ENCODE peak calls at places on chromosome 5, in four cellular contexts. I is NCI-H2029 treated with DMSO at 0.1 percent for 48 hours; C is SW 1271; Z is stimulated activated CD4-positive, alpha-beta T cell treated with anti-CD3 and anti-CD28 coated beads, Interleukin-2, amount 100 ng/mL, for 48 hours. D is an unnamed sample.

GRCh38 chr5:157842787-157843186 is 16.2 kb downstream of the CLINT1 start:
- DNase-seq in I (peak), C (no peak), Z (no peak), D (peak)

GRCh38 chr5:17302590-17302989 is 85.2 kb downstream of the BASP1 start:
- DNase-seq in I (no peak), C (no peak), Z (no peak), D (no peak)

GRCh38 chr5:83548556-83548955 is 77.0 kb downstream of the VCAN start:
- DNase-seq in I (no peak), C (no peak), Z (no peak), D (no peak)

GRCh38 chr5:54719384-54720306 is 202.1 kb downstream of the SNX18 start:
- DNase-seq in I (no peak), C (no peak), Z (no peak), D (no peak)

GRCh38 chr5:125798311-125798710 is 624.9 kb upstream of the GRAMD2B start:
- DNase-seq in I (no peak), C (no peak), Z (no peak), D (peak)

GRCh38 chr5:139765409-139766217 is 30.0 kb upstream of the PSD2 start:
- DNase-seq in I (peak), C (no peak), Z (peak), D (peak)

GRCh38 chr5:129400395-129400983 is 59.6 kb upstream of the ADAMTS19 start:
- DNase-seq in I (no peak), C (no peak), Z (no peak), D (peak)

GRCh38 chr5:149130932-149131273 is 10.4 kb upstream of the ABLIM3 start:
- DNase-seq in I (no peak), C (no peak), Z (no peak), D (peak)

GRCh38 chr5:32233696-32234447 is 59.8 kb upstream of the GOLPH3 start:
- DNase-seq in I (peak), C (no peak), Z (no peak), D (peak)

GRCh38 chr5:40414922-40415321 is 264.8 kb upstream of the PTGER4 start:
- DNase-seq in I (no peak), C (no peak), Z (no peak), D (peak)

GRCh38 chr5:174793684-174794328 is 69.4 kb downstream of the MSX2 start:
- DNase-seq in I (peak), C (no peak), Z (peak), D (peak)

GRCh38 chr5:74394543-74394923 is 246.0 kb downstream of the ENC1 start:
- DNase-seq in I (no peak), C (no peak), Z (no peak), D (no peak)

GRCh38 chr5:103404483-103404882 is 145.9 kb downstream of the MACIR start:
- DNase-seq in I (no peak), C (no peak), Z (no peak), D (no peak)

GRCh38 chr5:140418862-140419520 is 17.4 kb downstream of the ANKHD1 start:
- DNase-seq in I (no peak), C (no peak), Z (no peak), D (no peak)